ENCODE peak calls at places on chromosomes 13 and 19, in four cellular contexts. V, A, S and L are unnamed samples.

GRCh38 chr19:39518458-39518857 is 3.5 kb downstream of the SELENOV start:
- DNase-seq in A (no peak), S (no peak), V (no peak), L (no peak)

GRCh38 chr13:113458218-113459065 is 5.2 kb upstream of the ADPRHL1 start:
- DNase-seq in V (no peak), A (no peak), S (no peak), L (no peak)

GRCh38 chr13:69565334-69565733 is 542.3 kb upstream of the ATXN8OS start:
- DNase-seq in S (no peak), A (no peak), V (no peak), L (no peak)

GRCh38 chr19:33804021-33804799 is 7.5 kb downstream of the KCTD15 start:
- DNase-seq in V (no peak), A (no peak), S (no peak), L (no peak)

GRCh38 chr19:1386945-1387683 is 3.4 kb downstream of the NDUFS7 start:
- DNase-seq in S (no peak), A (no peak), V (no peak), L (no peak)

GRCh38 chr19:44260695-44261446 is 1.2 kb downstream of the ZNF233 start:
- DNase-seq in S (no peak), A (no peak), V (no peak), L (no peak)

GRCh38 chr19:35460608-35461007 is 12.6 kb downstream of the FFAR2 start:
- DNase-seq in S (no peak), V (no peak), A (no peak), L (no peak)

GRCh38 chr13:44116562-44117315 is 237.0 kb downstream of the LACC1 start:
- DNase-seq in V (no peak), S (no peak), A (no peak), L (no peak)

GRCh38 chr19:3506384-3507340 is 551 bp downstream of the FZR1 start:
- DNase-seq in S (no peak), V (no peak), A (no peak), L (peak)

GRCh38 chr19:40162104-40162503 is 29.1 kb upstream of the MAP3K10 start:
- DNase-seq in V (no peak), A (no peak), S (no peak), L (no peak)

GRCh38 chr13:38875186-38875875 is 115.3 kb downstream of the STOML3 start:
- DNase-seq in A (no peak), V (no peak), S (no peak), L (no peak)

GRCh38 chr13:47933688-47934011 is 67.4 kb downstream of the SUCLA2 start:
- DNase-seq in V (no peak), S (no peak), A (no peak), L (no peak)

GRCh38 chr13:29496241-29496712 is 99.2 kb downstream of the SLC7A1 start:
- DNase-seq in V (no peak), S (no peak), A (no peak), L (no peak)

GRCh38 chr19:12838893-12839656 is 760 bp downstream of the MAST1 start:
- DNase-seq in V (no peak), A (no peak), S (no peak), L (no peak)

GRCh38 chr19:5098646-5099045 is 129.7 kb downstream of the KDM4B start:
- DNase-seq in A (no peak), S (no peak), V (no peak), L (no peak)

GRCh38 chr19:35901854-35902661 is at the start of gene HCST:
- DNase-seq in S (no peak), V (no peak), A (no peak), L (no peak)

GRCh38 chr19:37909661-37910199 is 2.7 kb downstream of the SIPA1L3 start:
- DNase-seq in S (no peak), V (no peak), A (no peak), L (no peak)

GRCh38 chr19:23823952-23824389 is 65.3 kb upstream of the ZNF681 start:
- DNase-seq in S (no peak), A (no peak), V (no peak), L (no peak)

GRCh38 chr19:46035986-46036744 is 4.6 kb downstream of the IGFL4 start:
- DNase-seq in A (no peak), V (no peak), S (no peak), L (no peak)

GRCh38 chr19:30222428-30222873 is 149.7 kb upstream of the ZNF536 start:
- DNase-seq in S (no peak), A (peak), V (no peak), L (peak)

GRCh38 chr13:82758056-82758455 is 1124.2 kb downstream of the SLITRK1 start:
- DNase-seq in S (no peak), V (no peak), A (no peak), L (no peak)

GRCh38 chr13:110499621-110500281 is 61.8 kb downstream of the RAB20 start:
- DNase-seq in A (no peak), V (peak), S (peak), L (no peak)

GRCh38 chr19:1579222-1579621 is 11.1 kb upstream of the MEX3D start:
- DNase-seq in S (no peak), V (no peak), A (no peak), L (no peak)

GRCh38 chr13:105612541-105612940 is 922.9 kb downstream of the EFNB2 start:
- DNase-seq in A (no peak), S (no peak), V (no peak), L (no peak)

GRCh38 chr19:7196721-7197168 is 97.5 kb downstream of the INSR start:
- DNase-seq in A (no peak), S (no peak), V (no peak), L (no peak)

GRCh38 chr13:44218501-44219240 is 155.0 kb upstream of the SERP2 start:
- DNase-seq in S (no peak), V (no peak), A (no peak), L (no peak)

GRCh38 chr13:106104281-106104901 is 431.1 kb downstream of the EFNB2 start:
- DNase-seq in V (peak), A (no peak), S (peak), L (no peak)

GRCh38 chr13:29081697-29082440 is 261.7 kb downstream of the MTUS2 start:
- DNase-seq in S (no peak), A (no peak), V (no peak), L (no peak)

GRCh38 chr19:11261902-11262839 is at the start of gene DOCK6:
- DNase-seq in A (peak), V (no peak), S (no peak), L (no peak)

GRCh38 chr13:113139580-113139979 is 17.0 kb downstream of the F10 start:
- DNase-seq in V (no peak), A (no peak), S (no peak), L (no peak)

GRCh38 chr13:99998261-99998660 is 16.7 kb downstream of the ZIC2 start:
- DNase-seq in V (no peak), S (no peak), A (no peak), L (no peak)